ENCODE peak calls at places on chromosomes 7 and 10, in four cellular contexts. W, T, G and B are unnamed samples.

GRCh38 chr10:102196893-102197292 is 29.2 kb upstream of the ELOVL3 start:
- DNase-seq in W (no peak), T (no peak), G (no peak), B (no peak)

GRCh38 chr7:151948039-151948438 is 8.2 kb upstream of the GALNTL5 start:
- DNase-seq in W (no peak), T (no peak), G (no peak), B (no peak)

GRCh38 chr10:62851449-62851848 is 35.3 kb upstream of the EGR2 start:
- DNase-seq in W (peak; percentile 12), T (no peak), G (no peak), B (no peak)

GRCh38 chr7:87152897-87153641 is 816 bp downstream of the DMTF1 start:
- DNase-seq in W (no peak), T (peak; percentile 2), G (no peak), B (no peak)

GRCh38 chr7:47540387-47541093 is 41.4 kb downstream of the TNS3 start:
- DNase-seq in W (no peak), T (peak; percentile 66), G (no peak), B (no peak)

GRCh38 chr7:44852590-44852989 is 4.7 kb upstream of the H2AZ2 start:
- DNase-seq in W (no peak), T (no peak), G (no peak), B (no peak)

GRCh38 chr10:81978238-81978637 is 103.2 kb downstream of the NRG3 start:
- DNase-seq in W (no peak), T (peak; percentile 0), G (no peak), B (no peak)

GRCh38 chr10:131277969-131278368 is 33.6 kb downstream of the TCERG1L start:
- DNase-seq in W (no peak), T (no peak), G (peak; percentile 14), B (no peak)

GRCh38 chr10:124180947-124181549 is 87.7 kb upstream of the CHST15 start:
- DNase-seq in W (no peak), T (no peak), G (no peak), B (no peak)

GRCh38 chr10:30018512-30018911 is 40.9 kb downstream of the JCAD start:
- DNase-seq in W (no peak), T (no peak), G (no peak), B (no peak)

GRCh38 chr10:33749042-33749441 is 414.6 kb upstream of the NRP1 start:
- DNase-seq in W (no peak), T (no peak), G (no peak), B (no peak)

GRCh38 chr7:80835251-80835650 is 83.6 kb downstream of the SEMA3C start:
- DNase-seq in W (no peak), T (no peak), G (no peak), B (no peak)

GRCh38 chr10:73646598-73647041 is 5.3 kb upstream of the MYOZ1 start:
- DNase-seq in W (no peak), T (no peak), G (no peak), B (no peak)

GRCh38 chr10:89163265-89163995 is 43.7 kb downstream of the CH25H start:
- DNase-seq in W (no peak), T (no peak), G (no peak), B (no peak)

GRCh38 chr10:15201589-15202300 is 33.3 kb upstream of the NMT2 start:
- DNase-seq in W (peak; percentile 26), T (no peak), G (no peak), B (no peak)

GRCh38 chr7:35418716-35419425 is 165.0 kb upstream of the TBX20 start:
- DNase-seq in W (no peak), T (no peak), G (peak; percentile 64), B (no peak)

GRCh38 chr10:77604941-77605351 is 32.7 kb downstream of the KCNMA1 start:
- DNase-seq in W (no peak), T (no peak), G (no peak), B (no peak)

DNA sequence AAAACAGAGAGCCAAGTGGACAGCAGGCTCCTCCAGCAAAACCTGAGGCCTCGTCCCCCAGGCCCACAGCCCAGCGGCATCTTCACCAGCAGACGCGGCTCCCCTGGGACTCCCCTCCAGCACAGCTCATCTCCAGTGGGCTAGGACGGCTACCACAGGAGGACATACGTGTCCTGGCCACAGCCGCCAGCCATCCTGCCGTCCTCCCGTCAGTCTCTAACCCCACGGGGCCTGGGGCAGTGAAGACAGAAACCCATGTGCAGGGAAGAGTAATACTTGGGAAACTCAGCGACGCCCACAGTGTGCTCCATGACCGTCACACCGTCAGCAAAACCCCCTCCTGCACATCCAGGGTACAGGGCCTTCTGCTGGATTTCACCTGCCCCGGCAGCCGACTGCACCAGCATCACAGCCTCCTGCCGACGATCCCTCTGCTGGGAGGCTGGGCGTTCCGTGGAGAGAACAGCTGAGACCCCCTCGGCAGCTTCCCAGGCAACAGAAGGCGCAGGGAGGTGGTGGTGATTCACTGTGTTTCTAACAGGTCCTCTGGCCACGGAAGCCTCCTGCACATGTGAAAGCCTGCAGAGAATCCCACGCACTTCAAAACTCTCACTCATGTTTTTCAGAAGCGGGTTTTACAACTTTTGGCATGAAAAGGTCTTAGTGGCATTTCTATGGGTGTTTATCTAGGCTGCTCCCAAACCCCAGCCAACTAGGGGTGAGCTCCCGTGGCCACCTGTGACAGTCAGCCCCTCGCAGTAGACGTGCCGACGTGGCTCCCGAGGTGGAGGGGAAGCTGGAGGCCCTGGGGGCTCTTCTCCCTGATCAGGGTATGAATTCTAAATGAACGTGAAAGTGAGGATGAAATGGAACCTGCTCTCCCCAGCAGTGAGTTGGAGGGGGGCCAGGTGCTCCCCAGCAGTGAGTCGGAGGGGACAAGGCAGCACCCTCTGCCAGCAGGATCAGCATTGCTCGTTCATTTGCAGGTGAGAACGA is 513.5 kb downstream of the PTPRN2 start:
- DNase-seq in W (no peak), T (no peak), G (no peak), B (no peak)
- TF ChIP-seq SIN3A in W (no peak), T (no peak), G (no peak), B (no peak)

GRCh38 chr10:5293691-5294550 is 70.8 kb upstream of the UCN3 start:
- DNase-seq in W (peak; percentile 54), T (peak; percentile 68), G (peak; percentile 45), B (no peak)
- H3K4me3 ChIP-seq in W (no peak overlapping the region), T (no peak overlapping the region), G (no peak overlapping the region), B (no peak overlapping the region)

GRCh38 chr7:5528815-5529442 is 105.3 kb upstream of the TNRC18 start:
- DNase-seq in W (no peak), T (no peak), G (no peak), B (no peak)
- H3K27ac ChIP-seq in W (peak overlapping the region; percentile 97), T (peak overlapping the region; percentile 97), G (peak overlapping the region; percentile 95), B (peak overlapping the region; percentile 97)

DNA sequence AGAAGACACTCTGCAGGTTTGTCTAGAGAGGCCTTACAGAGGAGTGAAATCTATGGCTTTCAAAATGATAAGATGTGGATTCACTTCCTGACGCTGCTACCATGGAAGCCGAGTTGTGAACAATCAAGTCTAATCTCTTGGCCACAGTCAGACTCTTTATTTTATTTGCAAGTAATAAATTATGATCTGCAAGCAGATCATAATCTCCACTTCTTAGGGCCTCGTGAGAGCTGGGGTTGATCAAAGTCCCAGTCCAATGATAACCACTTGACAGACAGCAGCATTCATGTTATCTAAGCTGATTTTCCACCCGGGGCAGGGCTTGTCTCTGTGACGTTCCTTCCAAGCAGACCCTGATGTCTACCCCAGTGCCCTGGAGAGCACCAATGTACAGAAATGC is 776.4 kb upstream of the AUTS2 start:
- DNase-seq in W (no peak), T (no peak), G (peak; percentile 54), B (no peak)
- TF ChIP-seq SIN3A in W (no peak), T (no peak), G (no peak), B (no peak)

DNA sequence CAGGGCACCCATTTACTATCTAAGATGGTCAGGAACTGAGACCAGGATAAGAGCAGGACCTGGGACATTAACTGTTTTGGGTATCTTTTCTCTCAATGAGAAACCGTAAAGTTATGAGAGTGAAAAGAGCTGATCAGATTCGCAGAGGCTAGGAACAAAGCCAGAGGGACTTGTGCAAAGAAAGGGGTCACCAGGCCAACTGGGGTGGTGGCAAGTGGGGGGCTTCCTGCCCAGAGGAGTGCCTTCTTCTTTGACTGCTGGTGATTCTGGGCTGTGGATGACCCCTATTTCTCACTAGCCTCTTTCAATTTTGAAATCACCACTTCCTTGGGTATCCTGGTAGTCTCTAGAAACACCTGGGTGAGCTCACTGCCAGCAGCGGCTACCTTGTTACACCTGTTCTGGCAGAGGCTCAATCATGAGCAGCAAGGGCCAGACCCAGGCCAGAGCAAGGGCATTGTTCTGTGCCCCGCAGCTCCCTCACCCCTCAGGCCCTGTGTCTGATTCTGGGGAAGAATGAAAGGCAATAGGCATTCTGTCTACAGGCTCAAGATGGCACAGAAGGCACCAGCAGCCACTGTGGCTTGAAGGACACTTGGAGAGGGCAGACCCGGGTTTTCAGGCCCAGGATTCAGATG is 999 bp downstream of the SFTPD start:
- DNase-seq in W (no peak), T (no peak), G (no peak), B (no peak)
- H3K4me3 ChIP-seq in W (no peak overlapping the region), T (no peak overlapping the region), G (no peak overlapping the region), B (no peak overlapping the region)